ENCODE peak calls at places on chromosomes 7 and 10, in ten cellular contexts. One of them, this sample, is unnamed.

GRCh38 chr10:17784701-17785100 is 24.4 kb upstream of the MRC1 start:
- DNase-seq in body of pancreas: no peak
- DNase-seq in hepatocyte: no peak
- DNase-seq in A549: no peak
- DNase-seq in dorsolateral prefrontal cortex: no peak
- DNase-seq in IMR-90: peak; percentile 48
- DNase-seq in breast epithelium: no peak
- DNase-seq in GM12878: no peak
- DNase-seq in fibroblast of the aortic adventitia: peak; percentile 80
- DNase-seq in MM.1S: no peak
- DNase-seq in this sample: no peak

GRCh38 chr10:104329754-104330153 is 8.5 kb downstream of the ITPRIP start:
- DNase-seq in MM.1S: no peak
- DNase-seq in IMR-90: peak; percentile 84
- DNase-seq in hepatocyte: no peak
- DNase-seq in dorsolateral prefrontal cortex: no peak
- DNase-seq in body of pancreas: no peak
- DNase-seq in A549: no peak
- DNase-seq in GM12878: no peak
- DNase-seq in fibroblast of the aortic adventitia: peak; percentile 92
- DNase-seq in breast epithelium: peak; percentile 22
- DNase-seq in this sample: no peak

GRCh38 chr10:48612241-48612943 is 7.5 kb upstream of the ARHGAP22 start:
- DNase-seq in A549: no peak
- DNase-seq in dorsolateral prefrontal cortex: no peak
- DNase-seq in IMR-90: peak; percentile 38
- DNase-seq in hepatocyte: no peak
- DNase-seq in fibroblast of the aortic adventitia: peak; percentile 45
- DNase-seq in breast epithelium: no peak
- DNase-seq in body of pancreas: no peak
- DNase-seq in MM.1S: peak; percentile 16
- DNase-seq in GM12878: no peak
- DNase-seq in this sample: no peak

GRCh38 chr7:143975617-143976016 is 21.0 kb downstream of the OR2F1 start:
- DNase-seq in breast epithelium: no peak
- DNase-seq in body of pancreas: no peak
- DNase-seq in fibroblast of the aortic adventitia: no peak
- DNase-seq in dorsolateral prefrontal cortex: no peak
- DNase-seq in IMR-90: peak; percentile 31
- DNase-seq in hepatocyte: no peak
- DNase-seq in MM.1S: no peak
- DNase-seq in A549: peak; percentile 9
- DNase-seq in GM12878: no peak
- DNase-seq in this sample: no peak

GRCh38 chr10:13670311-13670710 is 83.5 kb downstream of the PRPF18 start:
- DNase-seq in breast epithelium: no peak
- DNase-seq in hepatocyte: no peak
- DNase-seq in IMR-90: no peak
- DNase-seq in body of pancreas: no peak
- DNase-seq in GM12878: no peak
- DNase-seq in dorsolateral prefrontal cortex: no peak
- DNase-seq in MM.1S: no peak
- DNase-seq in A549: no peak
- DNase-seq in fibroblast of the aortic adventitia: no peak
- DNase-seq in this sample: no peak

GRCh38 chr10:59304521-59305097 is 57.7 kb downstream of the FAM13C start:
- DNase-seq in IMR-90: no peak
- DNase-seq in MM.1S: no peak
- DNase-seq in GM12878: no peak
- DNase-seq in breast epithelium: no peak
- DNase-seq in body of pancreas: no peak
- DNase-seq in fibroblast of the aortic adventitia: no peak
- DNase-seq in hepatocyte: no peak
- DNase-seq in dorsolateral prefrontal cortex: no peak
- DNase-seq in A549: no peak
- DNase-seq in this sample: no peak

GRCh38 chr10:79384773-79385391 is 37.6 kb downstream of the PPIF start:
- DNase-seq in hepatocyte: no peak
- DNase-seq in dorsolateral prefrontal cortex: peak; percentile 29
- DNase-seq in MM.1S: no peak
- DNase-seq in body of pancreas: no peak
- DNase-seq in fibroblast of the aortic adventitia: no peak
- DNase-seq in A549: no peak
- DNase-seq in IMR-90: no peak
- DNase-seq in breast epithelium: no peak
- DNase-seq in GM12878: no peak
- DNase-seq in this sample: no peak

GRCh38 chr10:121284952-121285351 is 313.3 kb downstream of the FGFR2 start:
- DNase-seq in hepatocyte: no peak
- DNase-seq in GM12878: no peak
- DNase-seq in body of pancreas: peak; percentile 16
- DNase-seq in MM.1S: no peak
- DNase-seq in IMR-90: no peak
- DNase-seq in breast epithelium: no peak
- DNase-seq in fibroblast of the aortic adventitia: no peak
- DNase-seq in A549: no peak
- DNase-seq in dorsolateral prefrontal cortex: no peak
- DNase-seq in this sample: no peak

GRCh38 chr7:2460641-2461040 is 15.6 kb downstream of the GRIFIN start:
- DNase-seq in IMR-90: no peak
- DNase-seq in dorsolateral prefrontal cortex: no peak
- DNase-seq in breast epithelium: no peak
- DNase-seq in body of pancreas: no peak
- DNase-seq in fibroblast of the aortic adventitia: no peak
- DNase-seq in A549: no peak
- DNase-seq in MM.1S: no peak
- DNase-seq in GM12878: no peak
- DNase-seq in hepatocyte: no peak
- DNase-seq in this sample: no peak

GRCh38 chr10:127997241-127997640 is 90.3 kb downstream of the PTPRE start:
- DNase-seq in IMR-90: no peak
- DNase-seq in A549: no peak
- DNase-seq in MM.1S: no peak
- DNase-seq in GM12878: no peak
- DNase-seq in body of pancreas: no peak
- DNase-seq in fibroblast of the aortic adventitia: no peak
- DNase-seq in dorsolateral prefrontal cortex: no peak
- DNase-seq in breast epithelium: no peak
- DNase-seq in hepatocyte: no peak
- DNase-seq in this sample: no peak

GRCh38 chr10:13485623-13486022 is 43.2 kb downstream of the BEND7 start:
- DNase-seq in body of pancreas: no peak
- DNase-seq in A549: peak; percentile 25
- DNase-seq in MM.1S: no peak
- DNase-seq in dorsolateral prefrontal cortex: no peak
- DNase-seq in IMR-90: no peak
- DNase-seq in GM12878: no peak
- DNase-seq in fibroblast of the aortic adventitia: peak; percentile 10
- DNase-seq in breast epithelium: no peak
- DNase-seq in hepatocyte: no peak
- DNase-seq in this sample: no peak

GRCh38 chr7:151520419-151521229 is 929 bp upstream of the RHEB start:
- DNase-seq in body of pancreas: peak; percentile 71
- DNase-seq in breast epithelium: peak; percentile 66
- DNase-seq in fibroblast of the aortic adventitia: no peak
- DNase-seq in GM12878: no peak
- DNase-seq in hepatocyte: no peak
- DNase-seq in dorsolateral prefrontal cortex: peak; percentile 63
- DNase-seq in IMR-90: no peak
- DNase-seq in A549: no peak
- DNase-seq in MM.1S: no peak
- DNase-seq in this sample: peak; percentile 61

GRCh38 chr7:46568420-46569116 is 647.5 kb upstream of the IGFBP3 start:
- DNase-seq in breast epithelium: no peak
- DNase-seq in dorsolateral prefrontal cortex: no peak
- DNase-seq in A549: no peak
- DNase-seq in IMR-90: no peak
- DNase-seq in fibroblast of the aortic adventitia: no peak
- DNase-seq in GM12878: no peak
- DNase-seq in body of pancreas: no peak
- DNase-seq in MM.1S: no peak
- DNase-seq in hepatocyte: no peak
- DNase-seq in this sample: no peak

GRCh38 chr10:21534611-21535493 is 820 bp downstream of the MLLT10 start:
- DNase-seq in fibroblast of the aortic adventitia: no peak
- DNase-seq in body of pancreas: peak; percentile 46
- DNase-seq in GM12878: no peak
- DNase-seq in A549: peak; percentile 31
- DNase-seq in dorsolateral prefrontal cortex: peak; percentile 70
- DNase-seq in breast epithelium: no peak
- DNase-seq in IMR-90: peak; percentile 45
- DNase-seq in MM.1S: peak; percentile 66
- DNase-seq in hepatocyte: peak; percentile 83
- DNase-seq in this sample: peak; percentile 64

GRCh38 chr7:41116817-41117216 is 586.1 kb downstream of the INHBA start:
- DNase-seq in A549: no peak
- DNase-seq in fibroblast of the aortic adventitia: no peak
- DNase-seq in dorsolateral prefrontal cortex: no peak
- DNase-seq in breast epithelium: no peak
- DNase-seq in body of pancreas: no peak
- DNase-seq in hepatocyte: no peak
- DNase-seq in MM.1S: no peak
- DNase-seq in IMR-90: no peak
- DNase-seq in GM12878: no peak
- DNase-seq in this sample: no peak

GRCh38 chr10:124534821-124535601 is 73.4 kb downstream of the LHPP start:
- DNase-seq in body of pancreas: no peak
- DNase-seq in MM.1S: no peak
- DNase-seq in fibroblast of the aortic adventitia: no peak
- DNase-seq in breast epithelium: no peak
- DNase-seq in GM12878: no peak
- DNase-seq in dorsolateral prefrontal cortex: no peak
- DNase-seq in hepatocyte: no peak
- DNase-seq in IMR-90: no peak
- DNase-seq in A549: no peak
- DNase-seq in this sample: no peak
- TF ChIP-seq CTCF in body of pancreas: no peak
- TF ChIP-seq CTCF in MM.1S: no peak
- TF ChIP-seq CTCF in fibroblast of the aortic adventitia: no peak
- TF ChIP-seq CTCF in breast epithelium: no peak
- TF ChIP-seq CTCF in GM12878: no peak
- TF ChIP-seq CTCF in dorsolateral prefrontal cortex: no peak
- TF ChIP-seq CTCF in hepatocyte: no peak
- TF ChIP-seq CTCF in IMR-90: no peak
- TF ChIP-seq CTCF in A549: no peak
- TF ChIP-seq CTCF in this sample: no peak

GRCh38 chr7:74061840-74062539 is 21.6 kb upstream of the LIMK1 start:
- DNase-seq in body of pancreas: peak; percentile 92
- DNase-seq in IMR-90: peak; percentile 91
- DNase-seq in fibroblast of the aortic adventitia: peak; percentile 95
- DNase-seq in dorsolateral prefrontal cortex: peak; percentile 82
- DNase-seq in breast epithelium: peak; percentile 81
- DNase-seq in A549: peak; percentile 95
- DNase-seq in MM.1S: no peak
- DNase-seq in hepatocyte: peak; percentile 80
- DNase-seq in GM12878: no peak
- DNase-seq in this sample: peak; percentile 82
- H3K4me3 ChIP-seq in body of pancreas: no peak overlapping the region
- H3K4me3 ChIP-seq in IMR-90: no peak overlapping the region
- H3K4me3 ChIP-seq in fibroblast of the aortic adventitia: peak overlapping the region; percentile 39
- H3K4me3 ChIP-seq in dorsolateral prefrontal cortex: peak overlapping the region; percentile 30
- H3K4me3 ChIP-seq in breast epithelium: no peak overlapping the region
- H3K4me3 ChIP-seq in A549: peak overlapping the region; percentile 29
- H3K4me3 ChIP-seq in MM.1S: no peak overlapping the region
- H3K4me3 ChIP-seq in hepatocyte: no peak overlapping the region
- H3K4me3 ChIP-seq in GM12878: no peak overlapping the region
- H3K4me3 ChIP-seq in this sample: no peak overlapping the region

GRCh38 chr10:111856631-111857030 is 326.9 kb downstream of the GPAM start:
- DNase-seq in breast epithelium: no peak
- DNase-seq in MM.1S: no peak
- DNase-seq in A549: no peak
- DNase-seq in GM12878: no peak
- DNase-seq in dorsolateral prefrontal cortex: no peak
- DNase-seq in body of pancreas: no peak
- DNase-seq in hepatocyte: peak; percentile 11
- DNase-seq in fibroblast of the aortic adventitia: peak; percentile 36
- DNase-seq in IMR-90: no peak
- DNase-seq in this sample: no peak
- TF ChIP-seq CTCF in breast epithelium: no peak
- TF ChIP-seq CTCF in MM.1S: no peak
- TF ChIP-seq CTCF in A549: no peak
- TF ChIP-seq CTCF in GM12878: no peak
- TF ChIP-seq CTCF in dorsolateral prefrontal cortex: peak; percentile 32
- TF ChIP-seq CTCF in body of pancreas: no peak
- TF ChIP-seq CTCF in hepatocyte: peak; percentile 34
- TF ChIP-seq CTCF in fibroblast of the aortic adventitia: peak; percentile 62
- TF ChIP-seq CTCF in IMR-90: no peak
- TF ChIP-seq CTCF in this sample: no peak

GRCh38 chr10:126930506-126931458 is 25.6 kb downstream of the DOCK1 start:
- DNase-seq in A549: no peak
- DNase-seq in GM12878: no peak
- DNase-seq in IMR-90: peak; percentile 64
- DNase-seq in fibroblast of the aortic adventitia: peak; percentile 74
- DNase-seq in hepatocyte: no peak
- DNase-seq in dorsolateral prefrontal cortex: no peak
- DNase-seq in MM.1S: no peak
- DNase-seq in breast epithelium: peak; percentile 35
- DNase-seq in body of pancreas: no peak
- DNase-seq in this sample: no peak

GRCh38 chr10:126929391-126929790 is 24.2 kb downstream of the DOCK1 start:
- DNase-seq in body of pancreas: no peak
- DNase-seq in hepatocyte: no peak
- DNase-seq in GM12878: no peak
- DNase-seq in MM.1S: no peak
- DNase-seq in fibroblast of the aortic adventitia: no peak
- DNase-seq in A549: no peak
- DNase-seq in breast epithelium: peak; percentile 51
- DNase-seq in IMR-90: no peak
- DNase-seq in dorsolateral prefrontal cortex: peak; percentile 2
- DNase-seq in this sample: no peak

GRCh38 chr10:126932516-126932915 is 27.3 kb downstream of the DOCK1 start:
- DNase-seq in IMR-90: no peak
- DNase-seq in A549: no peak
- DNase-seq in fibroblast of the aortic adventitia: no peak
- DNase-seq in MM.1S: no peak
- DNase-seq in dorsolateral prefrontal cortex: peak; percentile 34
- DNase-seq in body of pancreas: no peak
- DNase-seq in hepatocyte: no peak
- DNase-seq in breast epithelium: peak; percentile 22
- DNase-seq in GM12878: no peak
- DNase-seq in this sample: no peak

GRCh38 chr10:126933116-126933515 is 27.9 kb downstream of the DOCK1 start:
- DNase-seq in body of pancreas: no peak
- DNase-seq in MM.1S: no peak
- DNase-seq in breast epithelium: no peak
- DNase-seq in dorsolateral prefrontal cortex: no peak
- DNase-seq in hepatocyte: no peak
- DNase-seq in GM12878: no peak
- DNase-seq in IMR-90: no peak
- DNase-seq in A549: no peak
- DNase-seq in fibroblast of the aortic adventitia: no peak
- DNase-seq in this sample: no peak

DNA sequence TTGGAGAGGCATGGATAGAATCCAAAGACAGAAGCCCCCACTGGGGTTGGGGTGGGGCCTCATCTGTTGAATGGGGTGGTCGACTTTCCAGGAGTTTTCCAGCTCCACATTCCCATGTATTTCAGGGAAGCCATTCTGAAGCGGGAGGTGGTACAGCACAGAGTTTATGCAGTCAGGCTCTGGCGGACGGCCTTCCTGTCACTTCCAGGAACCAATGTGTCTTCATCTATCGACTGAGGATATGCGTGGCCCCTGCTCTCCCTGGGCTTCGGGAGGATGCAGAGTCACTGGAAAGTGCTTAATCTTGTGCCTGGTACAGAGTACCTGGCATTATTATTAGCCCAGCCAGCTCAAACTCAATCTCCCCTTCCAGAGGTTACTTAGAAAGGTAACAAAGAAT is 26.3 kb downstream of the DOCK1 start:
- DNase-seq in hepatocyte: no peak
- DNase-seq in GM12878: no peak
- DNase-seq in A549: no peak
- DNase-seq in MM.1S: no peak
- DNase-seq in IMR-90: no peak
- DNase-seq in fibroblast of the aortic adventitia: peak; percentile 21
- DNase-seq in breast epithelium: peak; percentile 42
- DNase-seq in dorsolateral prefrontal cortex: no peak
- DNase-seq in body of pancreas: no peak
- DNase-seq in this sample: no peak
- H3K4me3 ChIP-seq in hepatocyte: no peak overlapping the region
- H3K4me3 ChIP-seq in GM12878: no peak overlapping the region
- H3K4me3 ChIP-seq in A549: no peak overlapping the region
- H3K4me3 ChIP-seq in MM.1S: no peak overlapping the region
- H3K4me3 ChIP-seq in IMR-90: no peak overlapping the region
- H3K4me3 ChIP-seq in fibroblast of the aortic adventitia: peak overlapping the region; percentile 62
- H3K4me3 ChIP-seq in breast epithelium: peak overlapping the region; percentile 3
- H3K4me3 ChIP-seq in dorsolateral prefrontal cortex: no peak overlapping the region
- H3K4me3 ChIP-seq in body of pancreas: no peak overlapping the region
- H3K4me3 ChIP-seq in this sample: no peak overlapping the region